ENCODE peak calls at places on chromosomes 4 and X, in seven cellular contexts. C is K562, B is SK-N-SH, T is H1, G is GM12892, N is HepG2, W is GM12878. L is an unnamed sample.

GRCh38 chr4:98522603-98523395 is 135.6 kb downstream of the TSPAN5 start:
- DNase-seq in C (no peak), B (no peak), T (no peak), G (no peak), N (peak; percentile 35), W (no peak), L (no peak)

GRCh38 chr4:71537551-71538065 is 198.8 kb downstream of the SLC4A4 start:
- DNase-seq in C (no peak), B (no peak), T (no peak), G (no peak), N (no peak), W (no peak), L (no peak)

GRCh38 chrX:38438321-38438720 is 85.9 kb downstream of the OTC start:
- DNase-seq in C (no peak), B (peak; percentile 12), T (no peak), G (no peak), N (no peak), W (no peak), L (no peak)

GRCh38 chr4:7414046-7414445 is 20.7 kb downstream of the PSAPL1 start:
- DNase-seq in C (no peak), B (peak; percentile 5), T (no peak), G (no peak), N (no peak), W (no peak), L (no peak)

GRCh38 chrX:136646602-136647239 is 1.2 kb upstream of the CD40LG start:
- DNase-seq in C (no peak), B (no peak), T (no peak), G (no peak), N (no peak), W (no peak), L (no peak)

GRCh38 chr4:67892905-67893304 is 9.1 kb upstream of the TMPRSS11D start:
- DNase-seq in C (no peak), B (no peak), T (no peak), G (no peak), N (no peak), W (no peak), L (no peak)

GRCh38 chrX:87846956-87847355 is 329.4 kb downstream of the KLHL4 start:
- DNase-seq in C (no peak), B (no peak), T (no peak), G (no peak), N (peak; percentile 0), W (no peak), L (no peak)

GRCh38 chr4:60039908-60040307 is 1160.2 kb upstream of the ADGRL3 start:
- DNase-seq in C (no peak), B (no peak), T (no peak), G (no peak), N (no peak), W (no peak), L (no peak)

GRCh38 chrX:103704863-103705262 is 5.8 kb upstream of the TMEM31 start:
- DNase-seq in C (no peak), B (no peak), T (no peak), G (no peak), N (no peak), W (no peak), L (no peak)

DNA sequence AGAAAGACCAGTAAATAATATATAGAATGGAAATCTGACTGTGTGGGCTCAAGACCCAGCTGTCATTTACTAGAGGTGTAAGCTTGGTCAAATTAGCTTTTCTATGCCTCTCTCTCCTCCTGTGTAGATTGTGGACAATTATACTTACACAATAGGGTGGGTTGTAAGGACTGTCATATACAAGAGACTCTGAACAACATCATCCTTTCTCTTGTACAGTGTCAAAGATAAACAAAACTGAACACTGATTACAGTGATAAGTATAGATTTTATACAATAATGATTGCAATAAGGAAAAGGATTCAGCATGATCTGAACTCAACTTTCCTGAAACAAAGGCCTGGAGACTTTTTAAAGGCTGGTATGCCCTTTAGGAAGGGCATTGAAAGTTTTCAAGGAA is 429.2 kb upstream of the HS3ST1 start:
- DNase-seq in C (no peak), B (no peak), T (no peak), G (no peak), N (no peak), W (no peak), L (no peak)
- TF ChIP-seq TAF1 in C (no peak), B (no peak), T (no peak), G (no peak), N (no peak), W (no peak), L (no peak)

DNA sequence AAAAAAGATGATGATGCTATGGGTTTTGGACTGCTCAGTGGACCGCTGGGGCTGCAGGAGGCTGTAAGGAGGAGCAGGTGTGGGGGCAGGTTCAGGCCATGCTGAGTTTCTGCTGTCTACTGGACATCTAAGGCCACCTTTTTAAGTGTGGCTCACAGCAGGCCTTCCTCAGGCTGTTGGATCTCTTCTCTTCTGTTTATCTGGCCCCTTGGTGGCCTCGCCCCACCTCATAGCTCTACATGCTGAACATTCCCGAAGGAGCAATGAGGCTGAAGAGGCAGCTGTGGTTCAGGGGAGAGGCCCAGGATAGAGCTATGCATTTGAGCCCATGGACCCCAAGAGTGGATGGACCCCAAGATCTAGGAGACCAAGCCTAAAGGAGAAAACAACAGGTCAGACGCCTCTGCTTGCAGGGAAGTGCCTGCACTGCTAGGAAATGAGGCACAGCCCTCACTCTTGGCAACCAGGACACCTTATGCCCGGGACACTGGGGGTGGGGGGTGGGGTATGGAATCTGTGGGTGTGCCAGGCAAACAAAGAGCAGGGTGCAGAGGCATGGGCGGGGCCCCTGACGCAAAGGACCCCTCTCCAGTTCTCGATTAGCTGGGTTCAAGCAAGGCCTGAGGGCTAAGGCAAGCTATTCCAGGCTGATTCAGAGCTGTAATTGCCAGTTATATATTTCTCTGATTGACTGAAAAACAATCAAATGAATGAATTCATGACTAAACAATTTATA is 168.9 kb downstream of the BCOR start:
- DNase-seq in C (no peak), B (no peak), T (no peak), G (no peak), N (no peak), W (no peak), L (no peak)
- TF ChIP-seq TAF1 in C (no peak), B (no peak), T (no peak), G (no peak), N (no peak), W (no peak), L (no peak)

GRCh38 chr4:155941085-155941484 is 12.6 kb downstream of the CTSO start:
- DNase-seq in C (no peak), B (no peak), T (no peak), G (no peak), N (no peak), W (no peak), L (no peak)

GRCh38 chr4:155948541-155948940 is 5.1 kb downstream of the CTSO start:
- DNase-seq in C (no peak), B (no peak), T (no peak), G (no peak), N (no peak), W (no peak), L (no peak)

GRCh38 chr4:155946486-155946885 is 7.2 kb downstream of the CTSO start:
- DNase-seq in C (no peak), B (no peak), T (no peak), G (no peak), N (no peak), W (no peak), L (no peak)

GRCh38 chr4:155943610-155944329 is 9.9 kb downstream of the CTSO start:
- DNase-seq in C (no peak), B (no peak), T (no peak), G (no peak), N (no peak), W (no peak), L (no peak)

GRCh38 chr4:155944516-155944915 is 9.2 kb downstream of the CTSO start:
- DNase-seq in C (no peak), B (no peak), T (no peak), G (no peak), N (no peak), W (no peak), L (no peak)
- TF ChIP-seq TAF1 in C (no peak), B (no peak), T (no peak), G (no peak), N (no peak), W (no peak), L (no peak)

DNA sequence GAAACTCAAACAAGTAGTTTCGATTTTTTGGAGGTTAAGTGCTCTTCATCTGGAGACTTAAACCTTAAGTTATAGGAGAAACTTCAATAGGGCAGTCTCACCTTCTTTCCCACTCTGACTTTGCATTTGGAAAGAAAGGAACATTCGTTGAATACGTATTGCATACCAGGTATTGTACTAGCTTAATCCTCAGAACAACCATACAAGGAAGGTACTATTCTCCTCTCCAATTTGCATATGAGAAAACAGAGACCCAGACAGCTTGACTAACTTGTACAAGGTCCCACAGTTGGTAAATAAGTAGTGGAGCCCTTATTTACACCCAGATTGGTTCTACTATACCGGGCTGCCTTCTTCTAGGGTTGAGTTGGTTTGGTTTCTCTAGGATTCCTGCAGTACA is 32.6 kb downstream of the AMOT start:
- DNase-seq in C (no peak), B (no peak), T (no peak), G (no peak), N (no peak), W (no peak), L (no peak)
- TF ChIP-seq TAF1 in C (no peak), B (no peak), T (no peak), G (no peak), N (no peak), W (no peak), L (no peak)

GRCh38 chr4:138034871-138035270 is 207.3 kb downstream of the SLC7A11 start:
- DNase-seq in C (no peak), B (no peak), T (no peak), G (no peak), N (no peak), W (no peak), L (no peak)
- TF ChIP-seq TAF1 in C (no peak), B (no peak), T (no peak), G (no peak), N (no peak), W (no peak), L (no peak)

DNA sequence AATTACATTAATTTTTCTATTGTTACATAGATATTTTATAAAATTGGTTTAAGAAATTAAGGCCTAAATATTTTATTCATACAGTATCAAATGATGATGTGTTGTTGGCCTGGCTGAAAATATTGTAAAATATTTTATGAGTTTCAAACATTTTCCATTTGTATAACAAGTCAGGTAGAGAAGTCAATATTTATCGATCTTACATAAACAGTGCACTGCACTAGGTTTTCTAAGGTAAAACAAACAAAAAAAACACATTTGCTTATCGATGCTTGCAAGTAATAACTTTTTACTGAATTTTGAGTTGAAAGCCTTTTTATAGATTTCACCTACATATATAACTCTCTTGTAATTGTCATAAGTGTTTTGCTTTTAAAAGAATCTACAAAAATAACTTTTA is 7.2 kb upstream of the TTC29 start:
- DNase-seq in C (no peak), B (no peak), T (no peak), G (no peak), N (no peak), W (no peak), L (no peak)
- TF ChIP-seq TAF1 in C (no peak), B (no peak), T (no peak), G (no peak), N (no peak), W (no peak), L (no peak)